ENCODE peak calls at places on chromosomes 6 and 20, in seven cellular contexts. K is tibial nerve, L is lower lobe of right lung, R is IMR-90, M is tibial artery, T is breast epithelium, P is PC-9. O is an unnamed sample.

GRCh38 chr20:32516985-32517873 is 67.9 kb downstream of the NOL4L start:
- DNase-seq in K (no peak), L (no peak), R (peak; percentile 26), M (no peak), T (peak; percentile 72), P (no peak), O (peak; percentile 63)

GRCh38 chr6:158559895-158560786 is at the start of gene TMEM181:
- DNase-seq in K (peak; percentile 59), L (peak; percentile 92), R (peak; percentile 80), M (peak; percentile 90), T (peak; percentile 78), P (peak; percentile 66), O (peak; percentile 80)

GRCh38 chr20:8291873-8292272 is 159.8 kb downstream of the PLCB1 start:
- DNase-seq in K (no peak), L (no peak), R (peak; percentile 77), M (no peak), T (no peak), P (no peak), O (no peak)

GRCh38 chr6:2030682-2031244 is 214.6 kb downstream of the GMDS start:
- DNase-seq in K (no peak), L (no peak), R (peak; percentile 31), M (no peak), T (no peak), P (no peak), O (peak; percentile 51)

GRCh38 chr6:169779092-169779815 is 27.8 kb downstream of the ERMARD start:
- DNase-seq in K (no peak), L (no peak), R (no peak), M (peak; percentile 44), T (no peak), P (no peak), O (no peak)

GRCh38 chr6:45898941-45899682 is 116.5 kb downstream of the CLIC5 start:
- DNase-seq in K (no peak), L (no peak), R (no peak), M (no peak), T (no peak), P (no peak), O (no peak)

GRCh38 chr20:41139227-41140093 is 2.1 kb downstream of the PLCG1 start:
- DNase-seq in K (no peak), L (no peak), R (no peak), M (peak; percentile 38), T (no peak), P (no peak), O (no peak)

GRCh38 chr6:11854418-11855165 is 76.0 kb upstream of the ADTRP start:
- DNase-seq in K (no peak), L (no peak), R (peak; percentile 89), M (no peak), T (no peak), P (no peak), O (peak; percentile 66)

GRCh38 chr6:34912715-34913464 is 23.8 kb downstream of the ANKS1A start:
- DNase-seq in K (no peak), L (no peak), R (peak; percentile 89), M (no peak), T (no peak), P (no peak), O (peak; percentile 16)

GRCh38 chr6:8539446-8539845 is 104.1 kb upstream of the SLC35B3 start:
- DNase-seq in K (no peak), L (no peak), R (no peak), M (no peak), T (no peak), P (no peak), O (no peak)

GRCh38 chr6:38493929-38494547 is 145.7 kb downstream of the BTBD9 start:
- DNase-seq in K (peak; percentile 97), L (no peak), R (peak; percentile 81), M (peak; percentile 74), T (peak; percentile 81), P (peak; percentile 71), O (peak; percentile 87)

GRCh38 chr6:106473807-106474206 is 113.3 kb downstream of the CRYBG1 start:
- DNase-seq in K (no peak), L (no peak), R (peak; percentile 80), M (no peak), T (no peak), P (no peak), O (peak; percentile 12)

GRCh38 chr20:5608448-5609161 is 141.6 kb upstream of the SHLD1 start:
- DNase-seq in K (no peak), L (no peak), R (peak; percentile 62), M (no peak), T (no peak), P (no peak), O (peak; percentile 48)

GRCh38 chr20:46058656-46059281 is 29.8 kb downstream of the SLC12A5 start:
- DNase-seq in K (no peak), L (peak; percentile 51), R (no peak), M (no peak), T (no peak), P (no peak), O (no peak)

GRCh38 chr6:15716889-15717288 is 54.1 kb upstream of the DTNBP1 start:
- DNase-seq in K (no peak), L (no peak), R (no peak), M (no peak), T (no peak), P (no peak), O (no peak)

GRCh38 chr6:79584332-79584731 is 46.8 kb upstream of the SH3BGRL2 start:
- DNase-seq in K (no peak), L (no peak), R (no peak), M (no peak), T (no peak), P (no peak), O (no peak)

GRCh38 chr6:14818422-14818884 is 427.4 kb upstream of the JARID2 start:
- DNase-seq in K (no peak), L (no peak), R (no peak), M (no peak), T (no peak), P (no peak), O (no peak)

GRCh38 chr6:20200761-20201160 is 11.5 kb downstream of the MBOAT1 start:
- DNase-seq in K (no peak), L (no peak), R (no peak), M (no peak), T (peak; percentile 64), P (no peak), O (no peak)

GRCh38 chr6:156021746-156022396 is 566.2 kb upstream of the NOX3 start:
- DNase-seq in K (no peak), L (no peak), R (peak; percentile 86), M (no peak), T (no peak), P (no peak), O (no peak)

GRCh38 chr6:95978230-95978629 is 37.5 kb upstream of the FUT9 start:
- DNase-seq in K (no peak), L (no peak), R (no peak), M (no peak), T (no peak), P (peak; percentile 14), O (no peak)

GRCh38 chr6:11931296-11932035 is 80.6 kb upstream of the HIVEP1 start:
- DNase-seq in K (no peak), L (no peak), R (no peak), M (no peak), T (no peak), P (no peak), O (no peak)

GRCh38 chr6:136593748-136594490 is 43.7 kb upstream of the MAP7 start:
- DNase-seq in K (no peak), L (no peak), R (peak; percentile 100), M (no peak), T (no peak), P (peak; percentile 50), O (peak; percentile 97)

GRCh38 chr20:17682889-17683198 is 802 bp upstream of the RRBP1 start:
- DNase-seq in K (no peak), L (no peak), R (no peak), M (no peak), T (no peak), P (no peak), O (no peak)
- TF ChIP-seq CTCF in K (no peak), L (no peak), R (no peak), M (no peak), T (no peak), P (peak; percentile 35), O (no peak)

GRCh38 chr20:4008877-4009276 is 6.5 kb downstream of the RNF24 start:
- DNase-seq in K (no peak), L (no peak), R (no peak), M (no peak), T (no peak), P (no peak), O (no peak)
- H3K4me1 ChIP-seq in K (peaks cover 44% of the 10 kb centered on the region), L (peaks cover 34% of the 10 kb centered on the region), R (peaks cover 11% of the 10 kb centered on the region), M (peaks cover 24% of the 10 kb centered on the region), T (peaks cover 12% of the 10 kb centered on the region), P (peaks cover 24% of the 10 kb centered on the region), O (peaks cover 2% of the 10 kb centered on the region)

GRCh38 chr6:77458421-77458820 is 4.9 kb downstream of the HTR1B start:
- DNase-seq in K (no peak), L (no peak), R (no peak), M (no peak), T (no peak), P (no peak), O (peak; percentile 76)

GRCh38 chr6:77454386-77454785 is 8.9 kb downstream of the HTR1B start:
- DNase-seq in K (no peak), L (no peak), R (peak; percentile 21), M (no peak), T (no peak), P (no peak), O (no peak)

GRCh38 chr6:77455271-77455670 is 8.0 kb downstream of the HTR1B start:
- DNase-seq in K (no peak), L (no peak), R (peak; percentile 66), M (no peak), T (no peak), P (no peak), O (peak; percentile 64)

GRCh38 chr6:77456531-77457248 is 6.6 kb downstream of the HTR1B start:
- DNase-seq in K (no peak), L (no peak), R (peak; percentile 100), M (peak; percentile 77), T (no peak), P (peak; percentile 22), O (peak; percentile 96)

DNA sequence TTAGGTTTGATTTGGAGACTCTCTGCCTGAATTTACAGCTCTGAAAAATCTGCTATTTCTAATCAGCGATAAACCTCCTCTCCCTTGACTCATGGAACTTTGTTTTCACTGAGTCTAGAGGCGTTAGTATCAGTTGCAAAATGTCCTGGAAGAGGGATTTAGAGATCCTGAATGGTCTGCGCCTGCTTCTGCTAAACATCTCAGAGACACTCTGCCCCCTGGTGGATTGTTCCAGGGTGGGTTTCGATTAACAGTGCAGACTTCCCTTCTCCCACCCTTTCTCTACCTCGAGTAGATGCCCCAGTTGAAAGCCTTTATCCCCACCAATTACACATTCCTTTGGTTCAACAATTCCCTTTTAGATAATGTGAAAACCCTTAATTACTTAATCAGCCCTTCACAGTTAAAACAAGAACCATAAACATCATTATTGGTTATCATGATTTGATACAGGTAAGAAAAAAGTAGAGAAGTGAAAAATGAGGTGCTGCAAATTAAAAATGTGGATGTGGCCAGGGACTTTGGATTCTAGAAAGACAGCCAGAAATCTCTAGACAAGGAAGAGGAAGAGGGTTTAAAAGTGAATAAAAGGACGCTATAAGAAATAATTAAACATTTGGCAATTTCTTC is 5.5 kb downstream of the HTR1B start:
- DNase-seq in K (peak; percentile 86), L (peak; percentile 47), R (peak; percentile 97), M (peak; percentile 86), T (no peak), P (peak; percentile 56), O (peak; percentile 93)
- TF ChIP-seq CTCF in K (peak; percentile 43), L (peak; percentile 72), R (peak; percentile 84), M (peak; percentile 83), T (peak; percentile 62), P (peak; percentile 66), O (peak; percentile 81)

DNA sequence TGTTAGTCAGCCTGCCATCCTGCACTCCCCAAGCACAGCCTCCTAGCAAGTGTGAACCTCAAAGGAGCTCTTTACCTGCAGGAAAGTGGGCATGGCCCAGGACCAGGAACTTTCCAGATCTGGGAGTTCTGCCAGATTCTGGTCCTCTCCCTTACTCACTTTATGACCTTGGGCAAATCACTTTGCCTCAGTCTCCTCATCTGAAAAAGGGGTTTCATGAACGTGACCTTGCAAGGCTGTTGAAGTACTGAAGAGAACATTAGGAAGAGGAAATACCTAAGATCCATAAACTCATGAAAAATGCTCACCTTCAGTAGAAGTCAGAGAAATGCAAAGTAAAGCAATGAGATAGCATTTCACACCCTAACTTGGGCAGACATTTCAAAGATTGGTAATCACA is 26.8 kb upstream of the DSN1 start:
- DNase-seq in K (no peak), L (no peak), R (no peak), M (no peak), T (no peak), P (no peak), O (no peak)
- H3K4me1 ChIP-seq in K (no peaks in the 10 kb centered on the region), L (no peaks in the 10 kb centered on the region), R (peaks cover 2% of the 10 kb centered on the region), M (no peaks in the 10 kb centered on the region), T (no peaks in the 10 kb centered on the region), P (no peaks in the 10 kb centered on the region), O (no peaks in the 10 kb centered on the region)

O was measured in endothelial cell of umbilical vein.